ENCODE peak calls at places on chromosomes 2 and 18, in four cellular contexts. One of them, this sample, is unnamed.

GRCh38 chr18:75131455-75132000 is 77.4 kb downstream of the PTGR3 start:
- DNase-seq in colonic mucosa: peak
- DNase-seq in HCT116: no peak
- DNase-seq in OCI-LY7: no peak
- DNase-seq in this sample: peak

GRCh38 chr18:6057604-6058003 is 162.3 kb upstream of the TMEM200C start:
- DNase-seq in colonic mucosa: no peak
- DNase-seq in HCT116: no peak
- DNase-seq in OCI-LY7: no peak
- DNase-seq in this sample: no peak

GRCh38 chr2:56348382-56348781 is 164.6 kb downstream of the CCDC85A start:
- DNase-seq in colonic mucosa: no peak
- DNase-seq in HCT116: no peak
- DNase-seq in OCI-LY7: no peak
- DNase-seq in this sample: no peak

GRCh38 chr2:10841547-10842219 is 29.1 kb upstream of the PDIA6 start:
- DNase-seq in colonic mucosa: no peak
- DNase-seq in HCT116: no peak
- DNase-seq in OCI-LY7: no peak
- DNase-seq in this sample: no peak

GRCh38 chr2:54561795-54562592 is 105.9 kb downstream of the SPTBN1 start:
- DNase-seq in colonic mucosa: no peak
- DNase-seq in HCT116: no peak
- DNase-seq in OCI-LY7: peak
- DNase-seq in this sample: no peak

GRCh38 chr2:233349005-233349998 is 5.0 kb upstream of the DGKD start:
- DNase-seq in colonic mucosa: peak
- DNase-seq in HCT116: no peak
- DNase-seq in OCI-LY7: peak
- DNase-seq in this sample: no peak

GRCh38 chr2:64324746-64325410 is 129.1 kb upstream of the LGALSL start:
- DNase-seq in colonic mucosa: no peak
- DNase-seq in HCT116: no peak
- DNase-seq in OCI-LY7: no peak
- DNase-seq in this sample: no peak

GRCh38 chr18:37684590-37684989 is 119.0 kb upstream of the CELF4 start:
- DNase-seq in colonic mucosa: no peak
- DNase-seq in HCT116: no peak
- DNase-seq in OCI-LY7: no peak
- DNase-seq in this sample: no peak

GRCh38 chr2:38887347-38887746 is 2.3 kb upstream of the ARHGEF33 start:
- DNase-seq in colonic mucosa: no peak
- DNase-seq in HCT116: no peak
- DNase-seq in OCI-LY7: no peak
- DNase-seq in this sample: no peak

GRCh38 chr2:74286725-74287124 is 56.5 kb downstream of the SLC4A5 start:
- DNase-seq in colonic mucosa: no peak
- DNase-seq in HCT116: no peak
- DNase-seq in OCI-LY7: no peak
- DNase-seq in this sample: no peak

GRCh38 chr2:154261473-154262027 is 389.8 kb downstream of the GALNT13 start:
- DNase-seq in colonic mucosa: no peak
- DNase-seq in HCT116: no peak
- DNase-seq in OCI-LY7: no peak
- DNase-seq in this sample: no peak

GRCh38 chr2:67243919-67244318 is 153.2 kb upstream of the ETAA1 start:
- DNase-seq in colonic mucosa: no peak
- DNase-seq in HCT116: no peak
- DNase-seq in OCI-LY7: no peak
- DNase-seq in this sample: no peak

GRCh38 chr2:240630771-240631560 is 5.7 kb downstream of the GPR35 start:
- DNase-seq in colonic mucosa: no peak
- DNase-seq in HCT116: no peak
- DNase-seq in OCI-LY7: no peak
- DNase-seq in this sample: no peak

GRCh38 chr2:141728886-141729285 is 401.9 kb downstream of the LRP1B start:
- DNase-seq in colonic mucosa: no peak
- DNase-seq in HCT116: no peak
- DNase-seq in OCI-LY7: no peak
- DNase-seq in this sample: no peak

GRCh38 chr2:214108598-214108997 is 302.3 kb upstream of the VWC2L start:
- DNase-seq in colonic mucosa: no peak
- DNase-seq in HCT116: no peak
- DNase-seq in OCI-LY7: no peak
- DNase-seq in this sample: no peak

GRCh38 chr18:73670046-73670445 is 477.6 kb downstream of the FBXO15 start:
- DNase-seq in colonic mucosa: no peak
- DNase-seq in HCT116: no peak
- DNase-seq in OCI-LY7: no peak
- DNase-seq in this sample: no peak

GRCh38 chr18:48300463-48300961 is 108.7 kb downstream of the ZBTB7C start:
- DNase-seq in colonic mucosa: peak
- DNase-seq in HCT116: no peak
- DNase-seq in OCI-LY7: peak
- DNase-seq in this sample: no peak

GRCh38 chr18:49849331-49850217 is 36.2 kb upstream of the ACAA2 start:
- DNase-seq in colonic mucosa: peak
- DNase-seq in HCT116: peak
- DNase-seq in OCI-LY7: no peak
- DNase-seq in this sample: peak

GRCh38 chr2:189576361-189576760 is 4.2 kb downstream of the SLC40A1 start:
- DNase-seq in colonic mucosa: no peak
- DNase-seq in HCT116: no peak
- DNase-seq in OCI-LY7: no peak
- DNase-seq in this sample: no peak

GRCh38 chr2:235979753-235980459 is 188.3 kb downstream of the GBX2 start:
- DNase-seq in colonic mucosa: no peak
- DNase-seq in HCT116: no peak
- DNase-seq in OCI-LY7: no peak
- DNase-seq in this sample: no peak

GRCh38 chr18:79540914-79541301 is 138.7 kb upstream of the CTDP1 start:
- DNase-seq in colonic mucosa: no peak
- DNase-seq in HCT116: no peak
- DNase-seq in OCI-LY7: no peak
- DNase-seq in this sample: no peak

GRCh38 chr2:161095314-161095713 is 64.9 kb upstream of the TANK start:
- DNase-seq in colonic mucosa: no peak
- DNase-seq in HCT116: no peak
- DNase-seq in OCI-LY7: no peak
- DNase-seq in this sample: no peak

GRCh38 chr2:102048465-102048864 is 56.7 kb downstream of the IL1R2 start:
- DNase-seq in colonic mucosa: no peak
- DNase-seq in HCT116: no peak
- DNase-seq in OCI-LY7: no peak
- DNase-seq in this sample: no peak

GRCh38 chr2:28613616-28614501 is 118.0 kb downstream of the PLB1 start:
- DNase-seq in colonic mucosa: no peak
- DNase-seq in HCT116: peak
- DNase-seq in OCI-LY7: no peak
- DNase-seq in this sample: no peak

DNA sequence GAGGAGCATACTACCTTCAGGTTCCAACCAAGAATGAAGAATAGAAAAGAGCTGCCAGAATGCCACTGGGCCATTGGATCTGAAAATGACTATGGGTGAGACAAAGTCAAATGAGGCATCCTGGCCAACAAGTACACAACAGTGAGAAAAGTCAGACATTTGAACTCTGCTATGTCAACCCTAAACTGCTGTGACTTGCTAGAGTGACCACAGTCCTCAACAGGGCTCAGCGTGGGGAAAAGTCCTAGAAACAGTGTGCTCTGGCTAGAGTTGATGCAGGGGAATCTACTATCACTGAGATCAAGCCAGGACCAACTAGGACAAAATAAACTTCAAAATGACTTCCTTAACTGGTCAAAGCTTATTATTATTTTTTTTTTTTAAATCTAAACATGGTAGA is 98.2 kb upstream of the FZD5 start:
- DNase-seq in colonic mucosa: no peak
- DNase-seq in HCT116: no peak
- DNase-seq in OCI-LY7: no peak
- DNase-seq in this sample: no peak
- H3K27ac ChIP-seq in colonic mucosa: no peak
- H3K27ac ChIP-seq in HCT116: no peak
- H3K27ac ChIP-seq in OCI-LY7: no peak
- H3K27ac ChIP-seq in this sample: no peak

GRCh38 chr2:217802261-217802660 is 200.5 kb downstream of the TNS1 start:
- DNase-seq in colonic mucosa: no peak
- DNase-seq in HCT116: no peak
- DNase-seq in OCI-LY7: no peak
- DNase-seq in this sample: no peak

GRCh38 chr2:217804338-217804737 is 198.5 kb downstream of the TNS1 start:
- DNase-seq in colonic mucosa: no peak
- DNase-seq in HCT116: no peak
- DNase-seq in OCI-LY7: no peak
- DNase-seq in this sample: no peak

GRCh38 chr2:217804786-217805678 is 197.8 kb downstream of the TNS1 start:
- DNase-seq in colonic mucosa: no peak
- DNase-seq in HCT116: no peak
- DNase-seq in OCI-LY7: no peak
- DNase-seq in this sample: no peak

GRCh38 chr2:217802876-217803638 is 199.7 kb downstream of the TNS1 start:
- DNase-seq in colonic mucosa: no peak
- DNase-seq in HCT116: no peak
- DNase-seq in OCI-LY7: no peak
- DNase-seq in this sample: no peak

GRCh38 chr2:217803639-217803932 is 199.2 kb downstream of the TNS1 start:
- DNase-seq in colonic mucosa: no peak
- DNase-seq in HCT116: no peak
- DNase-seq in OCI-LY7: no peak
- DNase-seq in this sample: no peak
- H3K27ac ChIP-seq in colonic mucosa: no peak
- H3K27ac ChIP-seq in HCT116: no peak
- H3K27ac ChIP-seq in OCI-LY7: no peak
- H3K27ac ChIP-seq in this sample: no peak

DNA sequence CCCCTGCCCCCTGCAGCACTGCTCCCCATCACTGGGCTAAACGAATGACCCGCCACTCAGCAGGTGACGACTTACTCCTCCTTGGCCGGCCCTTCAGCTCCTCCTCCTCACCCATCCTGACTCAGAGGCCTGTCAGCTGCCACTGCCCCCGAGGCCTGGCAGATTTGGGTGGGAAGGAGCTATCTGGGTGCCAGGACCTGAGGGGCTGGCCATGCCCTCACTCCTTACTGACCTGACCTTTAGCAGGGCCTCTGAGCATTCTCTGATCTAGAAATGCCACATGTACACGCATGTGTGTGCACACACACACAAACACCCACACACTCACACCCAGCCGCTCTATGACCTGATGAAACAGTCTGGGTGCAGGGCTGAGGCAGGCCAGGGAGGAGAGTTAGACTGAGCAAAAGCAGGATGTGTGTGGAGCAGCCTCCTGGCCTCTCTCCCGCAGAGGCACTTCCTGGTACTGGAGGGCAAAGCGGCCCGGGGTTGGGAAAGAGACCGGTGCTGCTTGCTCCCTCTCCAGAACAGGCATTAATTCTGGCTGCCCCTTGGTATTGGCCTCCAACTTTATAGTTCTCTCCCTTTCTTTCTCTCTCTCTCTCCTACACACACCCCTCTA is 68.0 kb downstream of the ZFP36L2 start:
- DNase-seq in colonic mucosa: peak
- DNase-seq in HCT116: peak
- DNase-seq in OCI-LY7: no peak
- DNase-seq in this sample: peak
- H3K27ac ChIP-seq in colonic mucosa: peak
- H3K27ac ChIP-seq in HCT116: peak
- H3K27ac ChIP-seq in OCI-LY7: no peak
- H3K27ac ChIP-seq in this sample: peak

GRCh38 chr18:36112302-36112701 is 16.8 kb downstream of the SLC39A6 start:
- DNase-seq in colonic mucosa: no peak
- DNase-seq in HCT116: no peak
- DNase-seq in OCI-LY7: no peak
- DNase-seq in this sample: no peak
- H3K27ac ChIP-seq in colonic mucosa: no peak
- H3K27ac ChIP-seq in HCT116: no peak
- H3K27ac ChIP-seq in OCI-LY7: no peak
- H3K27ac ChIP-seq in this sample: no peak

DNA sequence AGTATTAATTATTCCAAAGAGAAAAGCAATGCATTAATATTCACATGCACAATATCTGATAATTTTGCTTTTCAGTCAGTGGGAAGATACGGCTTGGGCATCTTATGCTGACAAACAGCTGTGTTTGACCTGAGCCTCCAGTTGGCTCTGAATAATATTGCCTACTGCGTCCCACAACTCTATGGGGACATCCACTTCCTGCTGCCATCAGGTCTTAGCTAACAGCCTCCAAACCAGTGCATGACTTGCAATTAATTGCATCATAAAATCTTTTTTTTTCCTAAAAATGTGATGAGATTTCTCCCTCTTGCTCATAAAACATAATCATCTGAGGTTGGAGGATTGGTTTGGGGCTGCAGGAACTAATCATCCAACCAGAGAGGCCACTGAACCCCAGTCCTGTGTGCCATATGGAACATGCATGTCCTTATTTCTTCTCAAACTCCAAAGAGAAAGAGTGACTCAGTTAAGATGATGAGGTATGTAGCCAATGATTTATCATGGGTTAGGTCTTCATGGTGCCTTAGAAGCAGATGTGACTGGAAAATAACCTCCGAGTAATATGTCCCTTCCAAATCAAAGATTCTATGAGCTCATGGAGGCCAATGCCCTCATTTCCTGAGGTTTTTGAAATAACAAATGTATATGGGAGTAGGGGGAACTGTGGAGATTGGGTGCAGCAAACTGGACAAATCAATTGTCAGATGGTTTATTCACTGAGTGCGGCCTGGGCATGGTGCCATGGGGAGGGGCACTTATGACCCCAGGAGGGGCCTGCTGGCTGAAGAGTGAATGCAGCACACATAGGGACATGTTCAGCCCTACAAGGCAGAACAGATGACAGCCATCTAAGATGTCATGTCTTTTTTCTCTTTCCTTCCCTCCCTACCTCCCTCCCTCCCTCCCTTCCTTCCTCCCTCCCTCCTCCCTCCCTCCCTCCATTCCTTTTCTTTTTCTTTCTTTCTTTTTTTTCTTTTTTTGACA is 39.4 kb downstream of the EDAR start:
- DNase-seq in colonic mucosa: no peak
- DNase-seq in HCT116: no peak
- DNase-seq in OCI-LY7: no peak
- DNase-seq in this sample: no peak
- H3K27ac ChIP-seq in colonic mucosa: no peak
- H3K27ac ChIP-seq in HCT116: no peak
- H3K27ac ChIP-seq in OCI-LY7: no peak
- H3K27ac ChIP-seq in this sample: no peak

This sample was measured in vagina.